ENCODE peak calls at places on chromosomes 4 and X, in four cellular contexts. J, O, M and G are unnamed samples.

GRCh38 chr4:33606951-33607350 is 2637.4 kb downstream of the ARAP2 start:
- DNase-seq in J (no peak), O (no peak), M (no peak), G (no peak)

GRCh38 chrX:123138473-123138872 is 45.6 kb upstream of the GRIA3 start:
- DNase-seq in J (no peak), O (no peak), M (no peak), G (no peak)

GRCh38 chr4:154164931-154165839 is 326.4 kb downstream of the DCHS2 start:
- DNase-seq in J (no peak), O (no peak), M (no peak), G (no peak)

GRCh38 chrX:38403834-38404233 is 51.4 kb downstream of the OTC start:
- DNase-seq in J (no peak), O (no peak), M (no peak), G (no peak)

GRCh38 chr4:20474119-20474518 is 222.4 kb downstream of the SLIT2 start:
- DNase-seq in J (no peak), O (no peak), M (no peak), G (no peak)

GRCh38 chr4:46994007-46994405 is 625 bp upstream of the GABRA4 start:
- DNase-seq in J (no peak), O (no peak), M (no peak), G (no peak)

GRCh38 chrX:41045960-41046567 is 39.2 kb upstream of the USP9X start:
- DNase-seq in J (peak), O (no peak), M (no peak), G (no peak)

GRCh38 chr4:188411805-188412204 is 272.6 kb downstream of the TRIML1 start:
- DNase-seq in J (no peak), O (no peak), M (no peak), G (no peak)

GRCh38 chrX:114451397-114451796 is 132.5 kb upstream of the HTR2C start:
- DNase-seq in J (no peak), O (no peak), M (no peak), G (no peak)

GRCh38 chrX:154457491-154458115 is 478 bp upstream of the PLXNA3 start:
- DNase-seq in J (no peak), O (no peak), M (no peak), G (no peak)
- H3K27ac ChIP-seq in J (peak), O (no peak), M (peak), G (no peak)

GRCh38 chrX:10633722-10634121 is 13.3 kb upstream of the MID1 start:
- DNase-seq in J (peak), O (no peak), M (no peak), G (no peak)
- H3K27ac ChIP-seq in J (peak), O (no peak), M (peak), G (peak)

GRCh38 chr4:16791460-16791859 is 107.0 kb downstream of the LDB2 start:
- DNase-seq in J (no peak), O (no peak), M (no peak), G (no peak)
- H3K27ac ChIP-seq in J (no peak), O (no peak), M (no peak), G (no peak)

GRCh38 chr4:57219389-57219890 is 109.3 kb upstream of the IGFBP7 start:
- DNase-seq in J (no peak), O (no peak), M (no peak), G (no peak)

GRCh38 chr4:57220734-57221133 is 110.5 kb upstream of the IGFBP7 start:
- DNase-seq in J (no peak), O (no peak), M (no peak), G (no peak)

GRCh38 chr4:57214654-57215411 is 104.6 kb upstream of the IGFBP7 start:
- DNase-seq in J (no peak), O (no peak), M (no peak), G (no peak)

GRCh38 chr4:57220172-57220571 is 110.0 kb upstream of the IGFBP7 start:
- DNase-seq in J (no peak), O (no peak), M (no peak), G (no peak)
- H3K27ac ChIP-seq in J (no peak), O (no peak), M (no peak), G (no peak)

GRCh38 chrX:74535211-74535621 is 79.2 kb downstream of the RLIM start:
- DNase-seq in J (peak), O (no peak), M (no peak), G (no peak)
- H3K27ac ChIP-seq in J (peak), O (peak), M (peak), G (no peak)

GRCh38 chrX:11462136-11462535 is 168.9 kb downstream of the AMELX start:
- DNase-seq in J (no peak), O (no peak), M (no peak), G (no peak)

GRCh38 chrX:11462648-11463047 is 169.4 kb downstream of the AMELX start:
- DNase-seq in J (no peak), O (no peak), M (no peak), G (no peak)

GRCh38 chrX:11461181-11462001 is 168.2 kb downstream of the AMELX start:
- DNase-seq in J (no peak), O (no peak), M (no peak), G (no peak)

GRCh38 chrX:11458175-11458574 is 165.0 kb downstream of the AMELX start:
- DNase-seq in J (peak), O (no peak), M (no peak), G (no peak)

GRCh38 chrX:11460347-11460746 is 167.1 kb downstream of the AMELX start:
- DNase-seq in J (no peak), O (no peak), M (no peak), G (no peak)
- H3K27ac ChIP-seq in J (no peak), O (no peak), M (no peak), G (no peak)

DNA sequence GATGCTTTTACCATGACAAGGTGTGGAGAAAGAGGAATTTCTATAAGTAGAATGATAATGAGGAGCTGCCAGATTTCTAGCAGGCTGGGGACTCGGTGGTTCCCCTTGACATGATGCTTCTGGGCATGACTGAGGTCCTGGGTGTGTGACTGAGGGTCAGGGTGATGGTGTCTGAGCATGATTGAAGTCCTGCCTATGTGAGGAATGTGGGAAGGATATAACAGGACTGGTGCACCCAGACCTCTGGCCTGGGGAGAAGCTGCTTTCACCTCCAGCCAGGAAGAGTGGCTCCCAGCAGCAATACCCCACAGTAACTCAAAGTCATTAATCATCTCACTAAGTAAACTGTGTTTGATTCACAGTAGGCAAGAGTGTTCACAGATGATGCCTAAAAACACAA is 17.4 kb downstream of the SORBS2 start:
- DNase-seq in J (no peak), O (no peak), M (no peak), G (no peak)
- H3K27ac ChIP-seq in J (no peak), O (no peak), M (no peak), G (no peak)